ENCODE peak calls at places on chromosomes 1 and 21, in eight cellular contexts. N is AG04449, J is GM23338, Z is right lobe of liver, M is foreskin fibroblast, K is GM12865, E is fibroblast of the aortic adventitia, H is H9. A is an unnamed sample.

GRCh38 chr1:181482521-181483083 is 715 bp upstream of the CACNA1E start:
- DNase-seq in N (no peak), J (peak; percentile 80), Z (peak; percentile 66), M (peak; percentile 41), K (peak; percentile 78), E (no peak), H (peak; percentile 74), A (peak; percentile 83)

GRCh38 chr1:57947471-57947870 is 523.6 kb upstream of the DAB1 start:
- DNase-seq in N (no peak), J (no peak), Z (no peak), M (no peak), K (no peak), E (no peak), H (no peak), A (no peak)

GRCh38 chr21:28770867-28771661 is 221.6 kb downstream of the LTN1 start:
- DNase-seq in N (no peak), J (no peak), Z (no peak), M (peak; percentile 58), K (no peak), E (peak; percentile 74), H (no peak), A (no peak)

GRCh38 chr1:199018471-199019135 is 379.8 kb downstream of the PTPRC start:
- DNase-seq in N (no peak), J (no peak), Z (no peak), M (no peak), K (no peak), E (no peak), H (no peak), A (no peak)

GRCh38 chr1:25031966-25032667 is 102.0 kb upstream of the RUNX3 start:
- DNase-seq in N (peak; percentile 33), J (no peak), Z (no peak), M (no peak), K (peak; percentile 95), E (peak; percentile 15), H (no peak), A (no peak)

GRCh38 chr1:177328251-177328650 is 157.5 kb downstream of the BRINP2 start:
- DNase-seq in N (no peak), J (no peak), Z (no peak), M (peak; percentile 24), K (no peak), E (no peak), H (no peak), A (no peak)

GRCh38 chr1:5632226-5632625 is 360.0 kb downstream of the NPHP4 start:
- DNase-seq in N (no peak), J (no peak), Z (no peak), M (no peak), K (peak; percentile 22), E (no peak), H (no peak), A (no peak)

GRCh38 chr1:28096210-28097099 is 8.0 kb upstream of the EYA3 start:
- DNase-seq in N (no peak), J (no peak), Z (no peak), M (no peak), K (no peak), E (no peak), H (no peak), A (no peak)

GRCh38 chr1:170707116-170707515 is 43.2 kb downstream of the PRRX1 start:
- DNase-seq in N (no peak), J (no peak), Z (no peak), M (no peak), K (no peak), E (no peak), H (no peak), A (no peak)

GRCh38 chr1:33267468-33268205 is 11.3 kb downstream of the ZNF362 start:
- DNase-seq in N (no peak), J (no peak), Z (no peak), M (no peak), K (no peak), E (no peak), H (no peak), A (no peak)

DNA sequence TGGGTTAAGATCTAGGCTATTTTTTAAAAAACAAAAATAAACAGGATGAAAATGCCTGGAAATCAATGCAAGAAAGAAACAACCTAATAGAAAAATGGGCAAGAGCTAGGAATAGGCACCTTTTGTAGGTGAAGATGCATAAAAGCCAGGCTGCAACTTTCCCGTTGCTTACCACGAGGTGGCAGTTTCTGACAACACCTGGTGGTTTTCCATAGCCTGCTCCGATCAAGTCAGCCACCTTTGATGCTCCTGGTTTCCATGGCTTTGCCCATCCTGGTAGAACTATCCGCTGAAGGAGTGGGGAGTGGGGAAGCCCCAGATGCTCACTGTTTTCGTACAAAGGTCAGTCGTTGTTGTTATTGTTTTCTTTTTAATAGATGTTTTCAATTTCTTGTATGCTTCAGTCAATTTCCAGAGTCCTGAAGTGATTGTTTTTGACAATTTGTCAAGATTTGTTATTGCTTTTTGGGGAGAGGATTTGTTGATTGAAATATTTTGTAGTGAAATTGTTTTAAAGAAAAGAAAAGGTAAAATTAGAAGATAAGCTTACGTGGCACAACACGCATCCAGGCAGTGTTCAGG is 24.1 kb downstream of the UBE2Q1 start:
- DNase-seq in N (no peak), J (peak; percentile 89), Z (no peak), M (peak; percentile 25), K (peak; percentile 42), E (no peak), H (peak; percentile 79), A (no peak)
- TF ChIP-seq CTCF in N (peak; percentile 35), J (peak; percentile 85), Z (peak; percentile 56), M (peak; percentile 43), K (peak; percentile 47), E (peak; percentile 46), H (peak; percentile 81), A (peak; percentile 53)

DNA sequence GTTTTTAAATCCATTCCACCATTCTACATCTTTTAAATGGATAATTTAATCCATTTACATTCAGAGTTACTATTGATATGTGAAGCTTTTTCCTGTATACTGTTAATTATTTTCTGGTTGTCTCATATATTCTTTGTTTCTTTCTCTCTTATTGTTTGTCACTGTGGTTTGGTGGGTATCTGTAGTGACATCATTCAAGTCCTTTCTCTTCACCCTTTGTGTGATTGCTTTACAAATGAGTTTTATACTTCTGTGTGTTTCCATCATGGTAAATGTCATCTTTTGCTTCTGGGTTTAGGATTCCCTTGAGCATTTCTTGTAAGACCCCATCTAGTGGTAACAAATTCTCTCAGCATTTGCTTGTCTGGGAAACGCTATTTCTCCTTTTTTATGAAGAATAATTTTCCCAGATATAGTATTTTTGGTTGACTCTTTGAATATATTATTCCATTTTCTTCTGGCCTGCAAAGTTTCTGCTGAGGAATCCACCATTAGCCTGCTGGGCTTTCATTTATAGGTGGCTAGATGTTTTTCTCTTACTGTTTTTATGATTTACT is 10.2 kb downstream of the LY9 start:
- DNase-seq in N (no peak), J (no peak), Z (no peak), M (no peak), K (no peak), E (no peak), H (no peak), A (no peak)
- TF ChIP-seq CTCF in N (no peak), J (peak; percentile 40), Z (no peak), M (no peak), K (no peak), E (no peak), H (peak; percentile 52), A (no peak)

DNA sequence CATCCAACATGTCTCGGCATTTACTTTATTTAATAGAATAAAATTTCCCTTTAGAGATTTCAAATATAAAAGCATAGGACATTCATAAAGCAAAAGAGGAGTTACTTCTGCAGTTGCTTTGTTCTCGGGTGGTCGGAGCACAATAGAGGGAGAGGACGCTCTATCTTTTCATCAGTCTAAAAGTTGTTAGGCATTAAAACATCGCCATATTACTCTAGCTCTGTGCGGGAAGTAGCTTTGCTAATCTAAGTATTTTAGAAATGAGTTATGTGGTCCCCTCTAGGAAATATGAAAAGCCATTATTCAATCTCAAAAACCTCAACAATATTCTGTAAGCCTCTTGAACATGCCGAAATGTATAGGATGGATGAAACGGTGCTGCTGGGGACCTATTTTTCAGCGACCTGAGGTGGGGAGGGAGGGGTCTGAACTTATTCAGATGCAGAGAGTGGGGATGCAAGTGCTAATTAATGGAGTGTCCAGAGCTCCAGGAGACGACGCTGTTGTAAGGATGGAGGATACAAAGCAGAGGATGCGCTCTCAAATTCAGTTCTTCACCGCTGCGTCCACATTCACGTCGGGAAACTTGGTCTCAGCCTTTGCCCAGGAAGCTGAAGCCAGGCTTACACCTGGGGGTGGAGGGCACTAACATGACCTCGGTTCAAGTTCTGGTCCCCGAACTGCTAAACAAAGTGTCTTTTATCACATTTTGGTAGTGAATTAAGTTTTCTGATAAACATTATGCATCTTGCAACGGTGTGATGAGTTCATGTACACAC is 6.3 kb downstream of the CDKN2C start:
- DNase-seq in N (no peak), J (peak; percentile 60), Z (no peak), M (no peak), K (peak; percentile 40), E (peak; percentile 42), H (peak; percentile 41), A (no peak)
- TF ChIP-seq CTCF in N (no peak), J (no peak), Z (no peak), M (no peak), K (no peak), E (no peak), H (no peak), A (no peak)

GRCh38 chr1:245877976-245878375 is 629.1 kb downstream of the SMYD3 start:
- DNase-seq in N (no peak), J (no peak), Z (no peak), M (no peak), K (no peak), E (peak; percentile 73), H (no peak), A (no peak)

GRCh38 chr1:245878585-245878984 is 628.5 kb downstream of the SMYD3 start:
- DNase-seq in N (no peak), J (no peak), Z (no peak), M (peak; percentile 22), K (no peak), E (no peak), H (no peak), A (no peak)

GRCh38 chr1:245880754-245881403 is 626.2 kb downstream of the SMYD3 start:
- DNase-seq in N (peak; percentile 80), J (no peak), Z (no peak), M (peak; percentile 90), K (no peak), E (peak; percentile 94), H (no peak), A (no peak)

GRCh38 chr1:245876586-245876985 is 630.5 kb downstream of the SMYD3 start:
- DNase-seq in N (no peak), J (no peak), Z (no peak), M (no peak), K (no peak), E (no peak), H (no peak), A (no peak)

GRCh38 chr1:245879091-245879490 is 628.0 kb downstream of the SMYD3 start:
- DNase-seq in N (no peak), J (no peak), Z (no peak), M (no peak), K (no peak), E (no peak), H (no peak), A (no peak)
- TF ChIP-seq CTCF in N (no peak), J (no peak), Z (no peak), M (no peak), K (no peak), E (no peak), H (no peak), A (no peak)